ENCODE peak calls at places on chromosomes 5 and 9, in four cellular contexts. J, B, Y and W are unnamed samples.

GRCh38 chr5:150410524-150411244 is 2.0 kb downstream of the CD74 start:
- DNase-seq in B (no peak), Y (no peak), J (peak; percentile 59), W (no peak)

GRCh38 chr5:60161340-60161934 is 267.9 kb upstream of the PDE4D start:
- DNase-seq in B (peak; percentile 7), Y (no peak), J (peak; percentile 3), W (peak; percentile 1)

GRCh38 chr5:150862070-150862469 is 15.7 kb downstream of the IRGM start:
- DNase-seq in Y (no peak), B (no peak), J (no peak), W (no peak)

GRCh38 chr5:167389537-167389936 is 901.9 kb upstream of the WWC1 start:
- DNase-seq in B (no peak), J (no peak), Y (no peak), W (no peak)

GRCh38 chr9:127943746-127944145 is 6.1 kb upstream of the DPM2 start:
- DNase-seq in Y (peak; percentile 79), J (peak; percentile 61), B (peak; percentile 88), W (peak; percentile 86)

GRCh38 chr9:114385412-114386181 is 2.2 kb downstream of the AKNA start:
- DNase-seq in J (peak; percentile 54), B (no peak), Y (no peak), W (no peak)

GRCh38 chr9:122059214-122059978 is 33.7 kb downstream of the TTLL11 start:
- DNase-seq in Y (no peak), B (no peak), J (no peak), W (no peak)

GRCh38 chr9:8208465-8208864 is 408.9 kb upstream of the DMAC1 start:
- DNase-seq in B (no peak), Y (no peak), J (no peak), W (no peak)

GRCh38 chr9:90909225-90909624 is 107.6 kb downstream of the SYK start:
- DNase-seq in J (no peak), Y (no peak), B (no peak), W (no peak)

GRCh38 chr9:89821081-89821480 is 216.3 kb downstream of the GADD45G start:
- DNase-seq in J (no peak), B (no peak), Y (no peak), W (no peak)

GRCh38 chr9:78769684-78770083 is 472.8 kb downstream of the PSAT1 start:
- DNase-seq in Y (no peak), B (no peak), J (no peak), W (no peak)

GRCh38 chr5:151469992-151470391 is 22.6 kb downstream of the SLC36A1 start:
- DNase-seq in Y (no peak), J (no peak), B (no peak), W (no peak)

GRCh38 chr9:11163843-11164242 is 551.0 kb upstream of the PTPRD start:
- DNase-seq in Y (no peak), J (no peak), B (no peak), W (no peak)

GRCh38 chr9:107190031-107190935 is 92.8 kb upstream of the RAD23B start:
- DNase-seq in B (no peak), J (peak; percentile 29), Y (no peak), W (no peak)

GRCh38 chr9:132846918-132847515 is 31.1 kb downstream of the AK8 start:
- DNase-seq in J (no peak), Y (no peak), B (no peak), W (no peak)

GRCh38 chr9:129604056-129604765 is 16.7 kb downstream of the C9orf50 start:
- DNase-seq in B (no peak), J (no peak), Y (no peak), W (no peak)

GRCh38 chr5:66959668-66960067 is 236.9 kb downstream of the CD180 start:
- DNase-seq in Y (no peak), B (no peak), J (peak; percentile 35), W (no peak)

GRCh38 chr5:129670944-129671343 is 77.0 kb upstream of the MINAR2 start:
- DNase-seq in Y (no peak), J (no peak), B (no peak), W (no peak)

GRCh38 chr9:116275418-116276295 is 122.1 kb downstream of the PAPPA start:
- DNase-seq in J (no peak), Y (no peak), B (no peak), W (no peak)

GRCh38 chr5:76372320-76373054 is 30.6 kb upstream of the IQGAP2 start:
- DNase-seq in J (peak; percentile 76), B (no peak), Y (no peak), W (no peak)

GRCh38 chr5:172806897-172807672 is 27.0 kb upstream of the ERGIC1 start:
- DNase-seq in Y (peak; percentile 49), B (peak; percentile 91), J (peak; percentile 80), W (peak; percentile 89)

GRCh38 chr5:72355706-72356299 is 35.6 kb downstream of the PTCD2 start:
- DNase-seq in Y (no peak), J (no peak), B (no peak), W (no peak)

GRCh38 chr5:163347671-163348070 is 89.7 kb upstream of the CCNG1 start:
- DNase-seq in J (peak; percentile 59), B (peak; percentile 34), Y (peak; percentile 27), W (peak; percentile 30)

GRCh38 chr9:77601476-77602056 is 46.6 kb downstream of the GNA14 start:
- DNase-seq in B (no peak), Y (no peak), J (no peak), W (no peak)

GRCh38 chr5:180804129-180804601 is 1.6 kb upstream of the MGAT1 start:
- DNase-seq in Y (no peak), J (no peak), B (no peak), W (no peak)

GRCh38 chr5:90133941-90134340 is 275.6 kb downstream of the CETN3 start:
- DNase-seq in J (no peak), Y (no peak), B (no peak), W (no peak)

GRCh38 chr9:129282308-129283211 is 104.5 kb upstream of the IER5L start:
- DNase-seq in Y (no peak), J (peak; percentile 41), B (no peak), W (no peak)

GRCh38 chr9:98541684-98542230 is 167.0 kb downstream of the GABBR2 start:
- DNase-seq in J (no peak), Y (no peak), B (no peak), W (no peak)

GRCh38 chr5:134103998-134104612 is 10.4 kb upstream of the TCF7 start:
- DNase-seq in Y (no peak), B (no peak), J (no peak), W (no peak)

GRCh38 chr9:14372437-14373318 is 58.7 kb upstream of the NFIB start:
- DNase-seq in B (no peak), J (peak; percentile 53), Y (peak; percentile 73), W (no peak)

GRCh38 chr9:135275163-135275925 is 187.9 kb downstream of the OLFM1 start:
- DNase-seq in Y (no peak), B (no peak), J (no peak), W (no peak)

GRCh38 chr9:129139233-129139992 is 28.2 kb downstream of the PTPA start:
- DNase-seq in Y (peak; percentile 60), J (peak; percentile 77), B (peak; percentile 85), W (peak; percentile 74)

GRCh38 chr9:130759738-130760137 is 66.2 kb downstream of the EXOSC2 start:
- DNase-seq in Y (no peak), J (no peak), B (no peak), W (no peak)

GRCh38 chr5:159953609-159954008 is 37.3 kb downstream of the ADRA1B start:
- DNase-seq in Y (no peak), J (no peak), B (no peak), W (no peak)

GRCh38 chr9:4077499-4078102 is 222.3 kb downstream of the GLIS3 start:
- DNase-seq in J (peak; percentile 10), Y (no peak), B (peak; percentile 15), W (peak; percentile 2)

GRCh38 chr5:9895305-9895650 is 265.1 kb upstream of the TAS2R1 start:
- DNase-seq in Y (no peak), J (no peak), B (no peak), W (no peak)

GRCh38 chr5:84255318-84255717 is 129.4 kb downstream of the EDIL3 start:
- DNase-seq in Y (no peak), J (peak; percentile 3), B (peak; percentile 6), W (no peak)

GRCh38 chr9:137129089-137129455 is 9.9 kb upstream of the GRIN1 start:
- DNase-seq in B (no peak), J (no peak), Y (no peak), W (no peak)

GRCh38 chr9:137126786-137127185 is 12.2 kb upstream of the GRIN1 start:
- DNase-seq in B (no peak), Y (no peak), J (no peak), W (no peak)

GRCh38 chr9:137129456-137130175 is 9.3 kb upstream of the GRIN1 start:
- DNase-seq in J (peak; percentile 81), Y (peak; percentile 58), B (peak; percentile 94), W (peak; percentile 93)

GRCh38 chr9:137127301-137128157 is 11.4 kb upstream of the GRIN1 start:
- DNase-seq in J (peak; percentile 65), B (no peak), Y (no peak), W (no peak)

DNA sequence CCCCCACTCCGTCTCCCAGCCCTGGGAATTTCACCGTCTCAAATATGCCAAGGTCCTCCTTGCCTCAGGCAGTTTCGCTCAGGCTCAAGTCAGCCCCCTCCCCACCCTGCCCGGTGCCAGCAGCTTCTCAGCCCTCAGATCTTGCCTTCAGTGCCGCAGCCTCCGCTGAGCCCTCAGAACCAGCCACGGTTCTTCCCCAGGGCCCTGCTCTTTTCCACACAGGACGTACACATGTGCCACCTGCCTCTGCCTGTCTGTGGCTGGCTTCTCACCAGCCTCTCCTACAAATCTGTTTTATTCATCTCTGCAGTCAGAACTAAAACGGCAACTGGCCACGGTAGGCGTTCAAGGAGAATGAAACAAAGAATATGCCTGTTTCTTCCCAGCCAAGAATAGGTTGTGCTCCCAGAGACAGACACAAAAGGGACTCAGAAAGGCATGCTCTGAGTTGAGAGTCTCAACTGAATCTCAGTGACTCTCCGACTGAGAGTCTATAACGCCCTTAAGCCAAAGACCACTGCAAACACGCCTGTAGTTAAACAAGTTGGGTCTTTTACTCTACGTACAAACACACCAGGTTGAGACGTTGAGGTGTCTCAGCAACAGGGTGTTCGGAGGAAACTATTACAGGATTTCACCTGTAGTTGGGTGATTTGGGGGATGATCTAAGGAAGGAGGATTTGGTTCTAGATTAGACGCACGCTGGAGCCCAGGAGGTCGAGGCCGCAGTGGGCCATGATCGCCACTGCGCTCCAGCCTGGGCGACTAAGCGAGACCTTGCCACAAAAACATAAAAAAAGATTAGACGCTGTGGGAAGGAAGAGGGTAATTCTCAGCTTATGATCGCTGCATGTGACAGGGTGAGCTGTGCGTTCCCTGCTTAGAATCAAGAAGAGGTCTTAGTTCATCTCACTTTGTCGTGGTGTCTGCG is 10.5 kb upstream of the GRIN1 start:
- DNase-seq in Y (no peak), J (no peak), B (no peak), W (peak; percentile 16)
- TF ChIP-seq POLR2A in Y (no peak), J (no peak), B (no peak), W (no peak)

GRCh38 chr5:52743970-52744369 is 43.7 kb upstream of the ITGA1 start:
- DNase-seq in B (no peak), J (no peak), Y (no peak), W (no peak)
- TF ChIP-seq POLR2AphosphoS5 in B (no peak), J (no peak), Y (no peak), W (no peak)

GRCh38 chr5:31948006-31948405 is 226.1 kb downstream of the GOLPH3 start:
- DNase-seq in Y (no peak), J (no peak), B (no peak), W (no peak)
- TF ChIP-seq TAF1 in Y (no peak), J (no peak), B (no peak), W (no peak)

DNA sequence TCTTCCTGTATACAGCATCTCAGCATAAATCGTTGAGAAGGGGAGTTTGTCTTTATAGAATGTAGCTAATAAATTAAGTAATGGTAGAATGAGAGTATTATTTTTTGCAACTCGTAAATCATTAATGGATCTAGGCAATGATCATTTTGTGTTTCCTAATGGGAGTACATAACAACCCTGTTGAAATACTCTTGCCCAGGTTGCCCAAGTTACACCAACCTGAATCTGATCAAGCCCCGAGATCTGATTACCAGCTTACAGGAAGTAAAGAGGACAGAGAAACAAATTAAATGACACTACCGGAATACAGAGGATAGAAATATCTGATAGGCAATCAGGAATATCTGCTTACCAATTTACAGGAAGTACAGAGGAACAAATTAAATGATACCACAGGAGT is 107.3 kb downstream of the AOPEP start:
- DNase-seq in B (no peak), J (no peak), Y (no peak), W (no peak)
- TF ChIP-seq POLR2A in B (no peak), J (no peak), Y (no peak), W (no peak)